ENCODE peak calls at places on chromosome X, in eight cellular contexts. U is breast epithelium, A is endothelial cell of umbilical vein, P is suprapubic skin, Y is transverse colon, Q is prostate gland, O is sigmoid colon, W is GM23338. I is an unnamed sample. For H3K4me1, the result is how much of the 10 kb centered on the place peaks cover.

GRCh38 chrX:46317158-46317557 is 228.1 kb downstream of the ZNF674 start:
- DNase-seq in P (no peak), U (no peak), Q (no peak), W (no peak), Y (no peak), A (peak), O (no peak), I (no peak)

GRCh38 chrX:56107320-56107719 is 124.8 kb upstream of the KLF8 start:
- DNase-seq in P (no peak), Q (no peak), U (no peak), A (no peak), Y (no peak), O (no peak), W (no peak), I (no peak)

GRCh38 chrX:122579521-122579920 is 604.6 kb upstream of the GRIA3 start:
- DNase-seq in O (no peak), A (no peak), W (no peak), Y (no peak), U (no peak), P (no peak), Q (no peak), I (no peak)

GRCh38 chrX:16208601-16209000 is 41.3 kb downstream of the MAGEB17 start:
- DNase-seq in Y (no peak), U (no peak), Q (no peak), O (no peak), W (peak), A (no peak), P (no peak), I (no peak)

GRCh38 chrX:20594985-20595384 is 328.3 kb upstream of the RPS6KA3 start:
- DNase-seq in U (no peak), A (no peak), Y (no peak), Q (no peak), W (peak), O (no peak), P (no peak), I (no peak)

GRCh38 chrX:10615931-10616780 is 4.2 kb downstream of the MID1 start:
- DNase-seq in Q (peak), A (peak), O (peak), Y (peak), U (no peak), P (no peak), W (peak), I (peak)

GRCh38 chrX:11190745-11191510 is 79.8 kb downstream of the HCCS start:
- DNase-seq in P (no peak), U (no peak), W (no peak), Y (peak), A (no peak), O (no peak), Q (peak), I (peak)

GRCh38 chrX:77160301-77160700 is 286.9 kb upstream of the FGF16 start:
- DNase-seq in Y (no peak), O (no peak), A (no peak), U (no peak), Q (no peak), P (no peak), W (peak), I (no peak)

GRCh38 chrX:70452143-70452733 is 7.6 kb downstream of the DLG3 start:
- DNase-seq in P (no peak), A (peak), Q (peak), O (peak), U (peak), Y (peak), W (peak), I (peak)

GRCh38 chrX:84248226-84248625 is 60.2 kb upstream of the RPS6KA6 start:
- DNase-seq in U (no peak), Q (no peak), Y (no peak), W (no peak), P (no peak), O (no peak), A (no peak), I (no peak)

GRCh38 chrX:42797646-42798045 is 19.7 kb upstream of the PPP1R2C start:
- DNase-seq in Y (no peak), P (no peak), O (no peak), W (no peak), Q (no peak), A (no peak), U (no peak), I (no peak)

GRCh38 chrX:121598356-121598755 is 550.9 kb downstream of the GLUD2 start:
- DNase-seq in A (no peak), U (no peak), O (no peak), Q (no peak), Y (no peak), P (no peak), W (no peak), I (no peak)

GRCh38 chrX:48761674-48762471 is at the start of gene GLOD5:
- DNase-seq in U (peak), W (peak), Q (peak), O (no peak), P (no peak), Y (peak), A (no peak), I (peak)

GRCh38 chrX:72676465-72676864 is 37.6 kb downstream of the PHKA1 start:
- DNase-seq in P (no peak), Q (no peak), W (no peak), U (no peak), Y (no peak), A (no peak), O (no peak), I (no peak)

GRCh38 chrX:131818297-131818936 is 204.7 kb upstream of the STK26 start:
- DNase-seq in P (no peak), Y (no peak), O (no peak), W (no peak), A (no peak), U (no peak), Q (no peak), I (no peak)

GRCh38 chrX:38172596-38172995 is 48.1 kb downstream of the SRPX start:
- DNase-seq in U (no peak), P (no peak), W (no peak), A (no peak), O (no peak), Q (no peak), Y (no peak), I (no peak)

GRCh38 chrX:47059142-47059874 is 18.9 kb upstream of the RGN start:
- DNase-seq in P (no peak), O (no peak), U (no peak), Y (no peak), A (no peak), W (no peak), Q (no peak), I (no peak)

GRCh38 chrX:133523526-133523925 is 108.2 kb upstream of the GPC4 start:
- DNase-seq in P (no peak), A (no peak), W (no peak), Q (no peak), U (no peak), Y (no peak), O (no peak), I (no peak)

GRCh38 chrX:139795196-139795595 is 87.2 kb upstream of the MCF2 start:
- DNase-seq in Q (no peak), A (no peak), W (no peak), P (no peak), O (no peak), Y (no peak), U (no peak), I (no peak)

GRCh38 chrX:55118574-55118973 is 29.8 kb downstream of the PAGE2 start:
- DNase-seq in W (no peak), U (no peak), O (no peak), Y (no peak), P (no peak), Q (no peak), A (peak), I (no peak)

GRCh38 chrX:20237864-20238263 is 28.8 kb downstream of the RPS6KA3 start:
- DNase-seq in U (no peak), P (no peak), Q (no peak), Y (no peak), O (no peak), A (no peak), W (no peak), I (no peak)

GRCh38 chrX:15816886-15817285 is 26.6 kb downstream of the ZRSR2 start:
- DNase-seq in O (no peak), Q (no peak), Y (no peak), P (no peak), U (no peak), W (peak), A (no peak), I (no peak)

GRCh38 chrX:83416273-83416672 is 91.8 kb upstream of the POU3F4 start:
- DNase-seq in P (no peak), O (no peak), W (peak), Q (no peak), Y (no peak), U (no peak), A (no peak), I (no peak)

GRCh38 chrX:24260827-24261550 is 52.9 kb downstream of the SUPT20HL2 start:
- DNase-seq in Q (no peak), O (peak), P (no peak), A (peak), U (no peak), Y (peak), W (no peak), I (no peak)

GRCh38 chrX:118459494-118459893 is 36.1 kb upstream of the DOCK11 start:
- DNase-seq in P (no peak), U (no peak), O (no peak), W (peak), A (peak), Y (no peak), Q (no peak), I (no peak)

GRCh38 chrX:78514852-78515251 is 144.3 kb downstream of the RTL3 start:
- DNase-seq in A (no peak), Q (no peak), Y (no peak), P (no peak), W (peak), O (no peak), U (no peak), I (no peak)

GRCh38 chrX:53458082-53458481 is 23.9 kb upstream of the HSD17B10 start:
- DNase-seq in O (no peak), W (no peak), U (no peak), A (no peak), Q (no peak), P (no peak), Y (no peak), I (no peak)

GRCh38 chrX:18617351-18617750 is 54.6 kb downstream of the RS1 start:
- DNase-seq in W (no peak), Y (peak), P (no peak), Q (no peak), U (no peak), A (peak), O (no peak), I (no peak)

DNA sequence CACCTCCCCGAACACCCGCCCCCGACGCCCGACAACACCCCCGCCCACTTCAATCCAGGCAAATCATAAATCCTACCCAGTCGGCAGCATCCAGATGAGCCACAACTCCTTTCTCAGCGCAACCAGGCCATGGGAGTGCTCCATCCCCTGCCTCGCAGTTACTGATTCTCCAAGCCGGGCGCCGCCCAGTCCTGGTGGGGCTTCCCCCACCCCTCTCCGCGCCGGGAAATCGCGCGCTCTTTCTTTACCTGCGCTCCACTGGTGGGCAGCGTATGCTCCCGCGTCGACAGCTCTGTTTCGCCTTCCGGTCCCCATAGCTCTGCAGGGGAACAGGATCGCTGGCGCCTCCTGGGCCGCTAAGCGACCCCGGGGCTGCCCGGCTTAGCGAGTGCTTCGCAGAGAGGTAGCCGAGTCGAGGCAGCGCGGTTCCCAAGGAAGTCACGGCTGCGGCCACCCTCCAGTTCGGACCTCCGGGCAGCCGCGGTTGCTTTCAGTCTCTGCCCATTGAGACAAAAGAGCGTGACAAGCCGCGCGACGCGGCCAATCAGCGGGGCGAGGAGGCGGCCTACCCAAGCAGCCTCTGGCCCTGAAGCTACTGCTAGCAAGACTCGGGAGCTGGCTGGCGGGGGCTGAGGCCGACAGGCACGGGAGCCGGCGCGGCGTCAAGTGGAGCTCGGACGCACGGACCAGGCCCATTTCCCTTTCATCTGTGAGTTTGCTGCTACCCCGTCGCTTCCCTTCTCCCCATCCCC is 43.7 kb upstream of the TMSB15B start:
- DNase-seq in W (peak), Q (peak), Y (peak), O (peak), A (peak), U (no peak), P (peak), I (peak)
- TF ChIP-seq POLR2AphosphoS5 in W (peak), Q (no peak), Y (no peak), O (peak), A (no peak), U (no peak), P (no peak), I (no peak)

GRCh38 chrX:134806707-134807038 is 148.4 kb upstream of the PLAC1 start:
- DNase-seq in A (no peak), W (no peak), U (no peak), P (no peak), O (no peak), Q (no peak), Y (no peak), I (no peak)
- H3K27ac ChIP-seq in A (peak), W (peak), U (peak), P (peak), O (peak), Q (peak), Y (peak), I (peak)

GRCh38 chrX:110435191-110435590 is 76.5 kb downstream of the RTL9 start:
- DNase-seq in P (no peak), W (no peak), A (no peak), Y (no peak), O (no peak), Q (no peak), U (no peak), I (no peak)

GRCh38 chrX:110432066-110432465 is 73.4 kb downstream of the RTL9 start:
- DNase-seq in U (no peak), A (no peak), Y (no peak), W (no peak), Q (no peak), O (no peak), P (no peak), I (no peak)

GRCh38 chrX:110430293-110431076 is 71.8 kb downstream of the RTL9 start:
- DNase-seq in Y (no peak), W (no peak), A (no peak), U (no peak), P (no peak), O (no peak), Q (no peak), I (no peak)

GRCh38 chrX:110436497-110436896 is 77.8 kb downstream of the RTL9 start:
- DNase-seq in Q (no peak), Y (no peak), U (no peak), A (no peak), W (no peak), P (no peak), O (no peak), I (no peak)

DNA sequence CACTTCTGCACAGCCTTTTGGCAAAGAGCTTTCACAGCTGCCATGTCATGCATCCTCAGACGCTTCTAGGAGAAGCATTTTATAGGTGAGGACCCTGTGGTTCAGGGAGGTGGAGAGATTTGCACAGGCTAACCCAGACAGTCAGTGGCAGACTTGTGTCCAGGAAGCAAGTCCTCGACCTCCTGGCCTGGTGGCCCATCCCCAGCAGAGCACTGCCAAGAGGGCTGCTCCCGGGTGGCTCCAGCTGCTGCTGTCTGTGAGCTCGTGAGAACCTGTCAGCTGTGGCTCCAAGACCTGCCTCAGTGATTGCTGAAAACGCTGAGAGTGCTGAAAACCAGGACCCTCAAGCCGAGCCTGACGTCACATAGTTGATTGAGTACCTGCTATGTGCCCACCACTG is 74.2 kb downstream of the RTL9 start:
- DNase-seq in O (no peak), A (no peak), W (no peak), Y (no peak), P (no peak), Q (no peak), U (no peak), I (no peak)
- H3K4me1 ChIP-seq in O (under half), A (under half), W (under half), Y (under half), P (under half), Q (under half), U (under half), I (under half)

GRCh38 chrX:40062525-40063193 is 35.1 kb downstream of the BCOR start:
- DNase-seq in A (no peak), Q (no peak), W (no peak), P (no peak), O (peak), U (no peak), Y (no peak), I (no peak)
- TF ChIP-seq POLR2AphosphoS5 in A (no peak), Q (no peak), W (no peak), P (no peak), O (peak), U (no peak), Y (no peak), I (no peak)

GRCh38 chrX:115650449-115650848 is 89.5 kb downstream of the PLS3 start:
- DNase-seq in A (no peak), Y (no peak), Q (no peak), P (no peak), U (no peak), W (peak), O (no peak), I (no peak)
- H3K27ac ChIP-seq in A (no peak), Y (no peak), Q (no peak), P (no peak), U (no peak), W (peak), O (peak), I (no peak)

GRCh38 chrX:68846536-68846935 is 17.7 kb downstream of the EFNB1 start:
- DNase-seq in P (no peak), Y (no peak), A (no peak), W (peak), O (no peak), U (no peak), Q (no peak), I (no peak)
- H3K4me1 ChIP-seq in P (under half), Y (under half), A (under half), W (under half), O (under half), U (under half), Q (under half), I (under half)

DNA sequence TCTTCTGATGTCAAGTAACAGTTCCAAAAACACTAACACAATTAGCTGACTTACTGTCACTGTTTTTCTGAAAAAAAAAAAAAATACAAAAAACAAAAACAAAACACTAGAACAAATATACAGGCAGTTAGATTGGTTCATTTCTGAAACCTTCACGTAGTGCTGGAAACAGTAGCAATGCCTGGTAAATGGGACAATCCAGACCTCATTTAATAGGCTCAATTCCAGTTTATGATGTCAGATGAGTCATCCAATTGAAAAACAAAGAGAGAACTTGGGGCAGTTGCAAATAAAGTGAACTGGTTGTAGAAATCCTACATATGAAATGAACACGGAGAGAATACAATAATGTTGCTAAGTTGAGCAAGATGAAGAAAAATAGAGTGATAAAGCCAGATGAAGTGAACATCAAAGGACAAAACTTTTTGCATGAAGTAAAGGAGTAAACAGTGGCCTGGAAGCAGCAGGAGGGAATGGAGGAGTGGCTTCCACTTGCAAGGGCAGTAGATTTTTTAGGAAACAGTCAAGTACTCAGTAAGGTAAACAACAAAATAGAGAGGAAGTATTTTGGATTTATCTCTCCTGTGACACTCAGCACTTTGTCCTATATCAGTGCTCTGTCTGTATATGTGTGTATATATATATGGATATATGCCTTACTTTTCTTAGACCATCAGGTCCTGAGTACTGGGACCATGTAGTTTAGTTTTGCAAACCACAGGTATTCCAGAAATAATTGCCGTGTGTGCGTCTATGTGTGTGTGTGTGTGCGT is 39.3 kb upstream of the MAGEA10 start:
- DNase-seq in W (no peak), O (no peak), U (no peak), Q (no peak), P (no peak), Y (no peak), A (no peak), I (no peak)
- TF ChIP-seq POLR2AphosphoS5 in W (no peak), O (no peak), U (no peak), Q (no peak), P (no peak), Y (no peak), A (no peak), I (no peak)

GRCh38 chrX:153948847-153949819 is 4.7 kb upstream of the RENBP start:
- DNase-seq in U (no peak), A (peak), Y (no peak), O (no peak), Q (no peak), P (no peak), W (peak), I (no peak)
- H3K27ac ChIP-seq in U (no peak), A (peak), Y (peak), O (peak), Q (peak), P (no peak), W (peak), I (peak)

DNA sequence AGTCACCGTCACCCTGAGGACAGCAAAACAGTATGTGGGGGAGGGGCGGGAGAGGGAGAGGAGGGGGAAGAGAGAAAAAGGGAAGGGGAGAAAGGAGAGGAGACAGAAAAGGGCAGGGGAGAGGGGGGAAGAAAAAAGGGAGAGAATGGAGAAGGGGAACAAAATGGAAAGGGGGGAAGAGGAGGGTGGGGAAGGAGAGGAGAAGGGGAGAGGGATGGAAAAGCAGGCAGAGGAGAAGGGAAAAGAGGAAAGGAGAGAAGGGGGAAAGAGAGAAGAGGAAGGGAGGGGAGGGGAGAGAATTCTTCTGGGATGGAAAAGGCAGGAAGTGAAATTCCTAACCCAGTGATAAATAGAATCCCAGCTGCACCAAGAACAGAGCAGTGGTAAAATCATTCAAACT is 244.3 kb downstream of the BCOR start:
- DNase-seq in P (no peak), A (no peak), W (no peak), Y (no peak), U (no peak), O (no peak), Q (no peak), I (no peak)
- H3K4me1 ChIP-seq in P (under half), A (under half), W (under half), Y (under half), U (under half), O (under half), Q (under half), I (under half)

GRCh38 chrX:154799554-154800348 is 5.5 kb downstream of the MPP1 start:
- DNase-seq in Q (peak), U (no peak), W (no peak), O (no peak), A (peak), P (no peak), Y (peak), I (peak)
- TF ChIP-seq POLR2AphosphoS5 in Q (no peak), U (no peak), W (no peak), O (no peak), A (peak), P (no peak), Y (no peak), I (no peak)